ENCODE peak calls at places on chromosomes 1 and 21, in four cellular contexts. One of them, this sample, is unnamed.

GRCh38 chr1:222171005-222171404 is 376.9 kb downstream of the HHIPL2 start:
- DNase-seq in GM12878: peak
- DNase-seq in HepG2: peak
- DNase-seq in H1: peak
- DNase-seq in this sample: peak

GRCh38 chr1:17122449-17123194 is 3.4 kb upstream of the PADI2 start:
- DNase-seq in GM12878: no peak
- DNase-seq in HepG2: peak
- DNase-seq in H1: no peak
- DNase-seq in this sample: no peak

GRCh38 chr1:67484492-67484891 is 54.3 kb upstream of the SERBP1 start:
- DNase-seq in GM12878: no peak
- DNase-seq in HepG2: no peak
- DNase-seq in H1: no peak
- DNase-seq in this sample: no peak

GRCh38 chr1:12052008-12052573 is 11.0 kb upstream of the TNFRSF8 start:
- DNase-seq in GM12878: peak
- DNase-seq in HepG2: no peak
- DNase-seq in H1: no peak
- DNase-seq in this sample: peak

GRCh38 chr1:214967865-214968575 is 114.5 kb upstream of the KCNK2 start:
- DNase-seq in GM12878: no peak
- DNase-seq in HepG2: no peak
- DNase-seq in H1: no peak
- DNase-seq in this sample: no peak

GRCh38 chr1:28136636-28137613 is 39.6 kb downstream of the PTAFR start:
- DNase-seq in GM12878: no peak
- DNase-seq in HepG2: no peak
- DNase-seq in H1: no peak
- DNase-seq in this sample: no peak

GRCh38 chr1:28592314-28593071 is 428 bp downstream of the RAB42 start:
- DNase-seq in GM12878: no peak
- DNase-seq in HepG2: no peak
- DNase-seq in H1: peak
- DNase-seq in this sample: no peak

GRCh38 chr1:40385437-40386310 is 12.1 kb downstream of the SMAP2 start:
- DNase-seq in GM12878: peak
- DNase-seq in HepG2: no peak
- DNase-seq in H1: no peak
- DNase-seq in this sample: no peak

GRCh38 chr1:66777846-66778245 is 23.2 kb downstream of the INSL5 start:
- DNase-seq in GM12878: no peak
- DNase-seq in HepG2: no peak
- DNase-seq in H1: no peak
- DNase-seq in this sample: no peak

GRCh38 chr1:204003536-204003935 is 69.4 kb upstream of the SOX13 start:
- DNase-seq in GM12878: no peak
- DNase-seq in HepG2: no peak
- DNase-seq in H1: no peak
- DNase-seq in this sample: no peak

GRCh38 chr1:155307247-155307740 is 1.4 kb upstream of the FDPS start:
- DNase-seq in GM12878: no peak
- DNase-seq in HepG2: peak
- DNase-seq in H1: no peak
- DNase-seq in this sample: no peak

GRCh38 chr1:236685917-236686814 is at the start of gene ACTN2:
- DNase-seq in GM12878: no peak
- DNase-seq in HepG2: no peak
- DNase-seq in H1: peak
- DNase-seq in this sample: peak

GRCh38 chr1:175201061-175201508 is 8.5 kb upstream of the KIAA0040 start:
- DNase-seq in GM12878: no peak
- DNase-seq in HepG2: no peak
- DNase-seq in H1: no peak
- DNase-seq in this sample: no peak

GRCh38 chr1:95660736-95661135 is 426.7 kb downstream of the RWDD3 start:
- DNase-seq in GM12878: no peak
- DNase-seq in HepG2: no peak
- DNase-seq in H1: no peak
- DNase-seq in this sample: no peak

GRCh38 chr1:13583964-13584791 is 546 bp downstream of the PDPN start:
- DNase-seq in GM12878: no peak
- DNase-seq in HepG2: no peak
- DNase-seq in H1: peak
- DNase-seq in this sample: peak

GRCh38 chr21:37071561-37072238 is 1.2 kb downstream of the PIGP start:
- DNase-seq in GM12878: no peak
- DNase-seq in HepG2: no peak
- DNase-seq in H1: no peak
- DNase-seq in this sample: no peak

GRCh38 chr1:42128984-42129383 is 24.2 kb upstream of the GUCA2B start:
- DNase-seq in GM12878: no peak
- DNase-seq in HepG2: no peak
- DNase-seq in H1: no peak
- DNase-seq in this sample: no peak

GRCh38 chr1:205446828-205447227 is 9.0 kb downstream of the BLACAT1 start:
- DNase-seq in GM12878: no peak
- DNase-seq in HepG2: no peak
- DNase-seq in H1: no peak
- DNase-seq in this sample: no peak

GRCh38 chr21:32457360-32457840 is 44.9 kb downstream of the EVA1C start:
- DNase-seq in GM12878: no peak
- DNase-seq in HepG2: peak
- DNase-seq in H1: no peak
- DNase-seq in this sample: no peak
- TF ChIP-seq SP1 in GM12878: no peak
- TF ChIP-seq SP1 in HepG2: no peak
- TF ChIP-seq SP1 in H1: no peak
- TF ChIP-seq SP1 in this sample: no peak

DNA sequence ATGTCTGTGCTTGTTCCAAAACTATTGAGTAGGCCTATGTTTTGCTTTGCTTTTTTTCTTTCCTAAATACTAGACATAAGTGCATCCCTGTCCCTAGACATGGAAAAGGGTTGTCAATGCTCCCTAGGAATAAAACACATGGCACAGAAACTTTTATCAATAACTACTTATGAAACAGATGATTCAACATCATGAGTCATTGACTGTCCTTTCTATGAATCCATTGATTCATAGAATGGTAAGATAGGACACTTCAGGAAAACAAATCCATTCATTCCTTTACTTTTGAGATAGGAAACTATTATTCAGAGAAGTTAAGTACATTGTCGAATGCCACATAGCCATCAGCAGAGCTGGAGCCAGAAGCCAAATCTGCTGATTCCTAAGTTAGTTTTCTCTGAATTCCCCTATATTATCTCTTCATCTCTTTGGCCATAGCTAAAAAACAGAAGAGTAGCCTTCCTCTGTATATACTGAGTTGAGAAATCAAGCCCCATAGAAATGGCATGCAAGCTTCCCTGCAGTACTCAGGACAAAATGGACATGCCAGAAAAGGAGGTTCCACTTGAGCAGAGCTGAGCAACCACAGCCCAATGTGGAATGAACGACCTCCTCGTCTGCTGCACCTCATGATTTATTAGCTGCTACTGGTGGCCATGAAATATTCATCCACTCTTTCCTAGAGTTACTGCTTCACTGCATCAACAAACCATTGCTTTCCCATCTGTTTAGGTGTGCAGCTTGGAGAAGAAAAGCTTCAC is 147.7 kb downstream of the TSEN15 start:
- DNase-seq in GM12878: no peak
- DNase-seq in HepG2: no peak
- DNase-seq in H1: no peak
- DNase-seq in this sample: no peak
- TF ChIP-seq SUZ12 in GM12878: no peak
- TF ChIP-seq SUZ12 in HepG2: no peak
- TF ChIP-seq SUZ12 in H1: no peak
- TF ChIP-seq SUZ12 in this sample: no peak

GRCh38 chr1:107534632-107535031 is 393.8 kb downstream of the NTNG1 start:
- DNase-seq in GM12878: no peak
- DNase-seq in HepG2: no peak
- DNase-seq in H1: no peak
- DNase-seq in this sample: no peak

GRCh38 chr1:107532318-107532717 is 391.5 kb downstream of the NTNG1 start:
- DNase-seq in GM12878: no peak
- DNase-seq in HepG2: peak
- DNase-seq in H1: no peak
- DNase-seq in this sample: no peak

GRCh38 chr1:107535091-107535490 is 394.3 kb downstream of the NTNG1 start:
- DNase-seq in GM12878: no peak
- DNase-seq in HepG2: no peak
- DNase-seq in H1: no peak
- DNase-seq in this sample: no peak

GRCh38 chr1:107538502-107538901 is 397.7 kb downstream of the NTNG1 start:
- DNase-seq in GM12878: no peak
- DNase-seq in HepG2: no peak
- DNase-seq in H1: no peak
- DNase-seq in this sample: no peak

GRCh38 chr1:107536266-107536665 is 395.4 kb downstream of the NTNG1 start:
- DNase-seq in GM12878: no peak
- DNase-seq in HepG2: no peak
- DNase-seq in H1: no peak
- DNase-seq in this sample: no peak
- TF ChIP-seq SP1 in GM12878: no peak
- TF ChIP-seq SP1 in HepG2: no peak
- TF ChIP-seq SP1 in H1: no peak
- TF ChIP-seq SP1 in this sample: no peak

DNA sequence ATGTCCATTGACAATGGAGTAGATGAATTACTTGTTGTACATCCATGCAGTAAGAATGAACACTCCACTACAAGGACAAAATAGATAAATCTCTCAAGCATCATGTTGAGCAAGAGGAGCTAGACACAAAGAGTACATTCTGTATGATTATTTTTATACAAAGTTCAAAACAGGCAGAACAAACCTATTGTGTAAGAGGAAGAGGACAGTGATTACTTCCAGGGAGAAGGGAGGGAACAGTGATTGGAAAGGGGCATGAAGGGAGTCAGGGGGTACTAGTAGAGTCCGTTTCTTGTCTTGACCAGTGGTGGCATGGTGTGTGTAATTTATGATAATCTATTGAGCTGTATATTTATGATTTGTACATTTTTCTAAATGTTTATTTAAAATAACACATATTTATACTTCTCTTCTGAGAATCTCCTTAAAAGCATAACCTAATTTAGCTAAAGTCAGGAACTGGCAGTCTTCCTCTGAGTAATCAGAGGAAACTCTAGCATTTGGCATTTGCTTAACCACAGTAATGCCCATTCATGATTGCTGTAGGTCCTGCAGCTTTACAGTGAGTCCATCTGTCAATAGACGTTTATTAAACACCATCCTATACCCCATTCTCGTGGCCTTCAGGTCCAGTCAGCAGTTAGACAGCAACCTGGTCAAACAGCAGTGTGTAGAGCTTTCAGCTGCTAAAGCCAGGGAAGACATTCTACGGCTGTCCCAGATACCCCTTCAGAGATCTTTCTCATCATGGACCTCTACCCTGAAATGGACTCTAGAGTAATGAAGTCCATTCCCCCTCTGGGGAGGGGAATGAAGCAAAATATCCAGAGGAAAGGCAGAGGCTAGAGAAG is 114.1 kb upstream of the GALNT2 start:
- DNase-seq in GM12878: no peak
- DNase-seq in HepG2: no peak
- DNase-seq in H1: no peak
- DNase-seq in this sample: no peak
- TF ChIP-seq SUZ12 in GM12878: no peak
- TF ChIP-seq SUZ12 in HepG2: no peak
- TF ChIP-seq SUZ12 in H1: no peak
- TF ChIP-seq SUZ12 in this sample: no peak

DNA sequence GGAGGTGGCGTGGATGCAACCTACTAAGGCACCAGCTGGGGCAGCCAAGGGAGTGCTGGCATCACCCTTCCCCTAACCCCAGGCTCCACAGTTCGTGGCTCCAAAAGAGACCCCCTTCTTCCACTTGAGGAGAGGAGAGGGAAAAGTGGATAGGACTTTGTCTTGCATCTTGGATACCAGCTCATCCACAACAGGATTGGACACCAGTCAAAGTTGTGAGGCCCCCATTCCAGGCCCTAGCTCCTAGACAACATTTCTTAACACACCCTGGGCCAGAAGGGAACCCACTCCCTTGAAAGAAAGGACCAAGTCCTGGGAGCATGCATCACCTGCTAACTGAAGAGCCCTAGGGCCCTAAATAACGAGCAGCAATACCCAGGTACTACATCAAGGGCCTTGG is 372.6 kb upstream of the PLXNA2 start:
- DNase-seq in GM12878: no peak
- DNase-seq in HepG2: no peak
- DNase-seq in H1: no peak
- DNase-seq in this sample: no peak
- TF ChIP-seq SP1 in GM12878: no peak
- TF ChIP-seq SP1 in HepG2: no peak
- TF ChIP-seq SP1 in H1: no peak
- TF ChIP-seq SP1 in this sample: no peak

GRCh38 chr1:211036701-211037494 is 97.0 kb downstream of the KCNH1 start:
- DNase-seq in GM12878: no peak
- DNase-seq in HepG2: peak
- DNase-seq in H1: no peak
- DNase-seq in this sample: no peak
- TF ChIP-seq SUZ12 in GM12878: no peak
- TF ChIP-seq SUZ12 in HepG2: no peak
- TF ChIP-seq SUZ12 in H1: no peak
- TF ChIP-seq SUZ12 in this sample: no peak

GRCh38 chr1:56452027-56453011 is 127.0 kb downstream of the PLPP3 start:
- DNase-seq in GM12878: no peak
- DNase-seq in HepG2: no peak
- DNase-seq in H1: no peak
- DNase-seq in this sample: no peak
- TF ChIP-seq SP1 in GM12878: no peak
- TF ChIP-seq SP1 in HepG2: no peak
- TF ChIP-seq SP1 in H1: no peak
- TF ChIP-seq SP1 in this sample: no peak

GRCh38 chr1:51048021-51048420 is 54.0 kb upstream of the C1orf185 start:
- DNase-seq in GM12878: no peak
- DNase-seq in HepG2: no peak
- DNase-seq in H1: no peak
- DNase-seq in this sample: no peak
- TF ChIP-seq SUZ12 in GM12878: no peak
- TF ChIP-seq SUZ12 in HepG2: no peak
- TF ChIP-seq SUZ12 in H1: no peak
- TF ChIP-seq SUZ12 in this sample: no peak

DNA sequence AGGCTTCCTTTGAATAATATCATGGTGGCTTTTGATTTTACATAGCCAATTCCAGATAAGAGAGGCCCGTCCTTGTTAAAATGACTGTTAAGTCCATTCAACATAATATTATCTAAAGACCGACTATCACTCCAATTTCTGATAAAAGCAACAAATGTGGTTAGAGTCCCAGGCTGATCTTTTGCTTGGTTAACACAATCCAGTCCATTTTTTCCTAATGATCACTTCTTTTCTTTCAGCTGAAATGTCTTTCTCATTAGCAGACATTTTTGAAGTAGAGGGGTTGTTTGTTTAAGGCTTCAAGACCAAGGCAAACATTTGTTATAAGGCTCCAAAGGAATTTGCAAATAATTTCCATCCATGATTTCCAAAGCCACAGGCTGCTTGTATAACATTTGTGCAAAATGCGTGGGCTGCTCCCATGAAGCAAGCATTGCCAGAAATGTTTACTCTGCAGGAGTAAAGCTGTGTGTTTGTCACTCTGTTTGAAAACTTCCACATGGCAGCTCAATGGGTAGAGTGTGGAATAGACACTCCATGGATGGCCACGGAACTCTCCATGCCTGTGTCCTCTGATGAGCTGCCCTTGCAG is 111.5 kb downstream of the PSMG1 start:
- DNase-seq in GM12878: no peak
- DNase-seq in HepG2: peak
- DNase-seq in H1: no peak
- DNase-seq in this sample: no peak
- TF ChIP-seq SP1 in GM12878: no peak
- TF ChIP-seq SP1 in HepG2: no peak
- TF ChIP-seq SP1 in H1: no peak
- TF ChIP-seq SP1 in this sample: no peak